ENCODE peak calls at places on chromosomes 11 and 22, in five cellular contexts. One of them, this sample, is unnamed.

GRCh38 chr11:101915811-101916291 is 471 bp downstream of the ANGPTL5 start:
- DNase-seq in A549: peak
- DNase-seq in dermis microvascular lymphatic vessel endothelial cell: peak
- DNase-seq in NCI-H1092: no peak
- DNase-seq in ACHN: peak
- DNase-seq in this sample: no peak

GRCh38 chr22:47757741-47758140 is 995.3 kb downstream of the TBC1D22A start:
- DNase-seq in A549: no peak
- DNase-seq in dermis microvascular lymphatic vessel endothelial cell: no peak
- DNase-seq in NCI-H1092: no peak
- DNase-seq in ACHN: no peak
- DNase-seq in this sample: no peak

GRCh38 chr11:2788751-2789140 is 89.0 kb upstream of the KCNQ1OT1 start:
- DNase-seq in A549: no peak
- DNase-seq in dermis microvascular lymphatic vessel endothelial cell: no peak
- DNase-seq in NCI-H1092: no peak
- DNase-seq in ACHN: no peak
- DNase-seq in this sample: no peak

GRCh38 chr22:22856885-22857606 is 30.6 kb upstream of the IGLL5 start:
- DNase-seq in A549: no peak
- DNase-seq in dermis microvascular lymphatic vessel endothelial cell: no peak
- DNase-seq in NCI-H1092: no peak
- DNase-seq in ACHN: no peak
- DNase-seq in this sample: no peak

GRCh38 chr11:26572770-26573402 is 823 bp upstream of the MUC15 start:
- DNase-seq in A549: no peak
- DNase-seq in dermis microvascular lymphatic vessel endothelial cell: no peak
- DNase-seq in NCI-H1092: no peak
- DNase-seq in ACHN: no peak
- DNase-seq in this sample: no peak

GRCh38 chr22:50136431-50137047 is 34.0 kb upstream of the PANX2 start:
- DNase-seq in A549: no peak
- DNase-seq in dermis microvascular lymphatic vessel endothelial cell: peak
- DNase-seq in NCI-H1092: no peak
- DNase-seq in ACHN: no peak
- DNase-seq in this sample: peak

GRCh38 chr11:76327756-76328388 is 53.1 kb downstream of the THAP12 start:
- DNase-seq in A549: no peak
- DNase-seq in dermis microvascular lymphatic vessel endothelial cell: no peak
- DNase-seq in NCI-H1092: peak
- DNase-seq in ACHN: no peak
- DNase-seq in this sample: no peak

GRCh38 chr22:38413085-38414008 is 41.7 kb downstream of the KCNJ4 start:
- DNase-seq in A549: no peak
- DNase-seq in dermis microvascular lymphatic vessel endothelial cell: no peak
- DNase-seq in NCI-H1092: no peak
- DNase-seq in ACHN: no peak
- DNase-seq in this sample: peak

GRCh38 chr22:23375031-23375827 is 194.9 kb downstream of the BCR start:
- DNase-seq in A549: no peak
- DNase-seq in dermis microvascular lymphatic vessel endothelial cell: no peak
- DNase-seq in NCI-H1092: no peak
- DNase-seq in ACHN: no peak
- DNase-seq in this sample: no peak

GRCh38 chr11:35752115-35752514 is 89.5 kb downstream of the TRIM44 start:
- DNase-seq in A549: no peak
- DNase-seq in dermis microvascular lymphatic vessel endothelial cell: peak
- DNase-seq in NCI-H1092: no peak
- DNase-seq in ACHN: no peak
- DNase-seq in this sample: no peak

This sample was measured in NCI-H524.